ENCODE peak calls at places on chromosome 13, in five cellular contexts. I, U, H, B and E are unnamed samples.

GRCh38 chr13:42814868-42815267 is 33.5 kb downstream of the FAM216B start:
- DNase-seq in I (no peak), U (no peak), H (no peak), B (no peak), E (no peak)

GRCh38 chr13:96075953-96076543 is 13.9 kb upstream of the HS6ST3 start:
- DNase-seq in I (no peak), U (no peak), H (peak; percentile 45), B (no peak), E (no peak)

GRCh38 chr13:113327766-113328391 is 30.8 kb downstream of the LAMP1 start:
- DNase-seq in I (no peak), U (no peak), H (peak; percentile 74), B (no peak), E (no peak)

GRCh38 chr13:98393873-98394272 is 183.0 kb downstream of the STK24 start:
- DNase-seq in I (no peak), U (no peak), H (peak; percentile 13), B (no peak), E (no peak)

GRCh38 chr13:109145631-109146030 is 516.2 kb downstream of the MYO16 start:
- DNase-seq in I (no peak), U (peak; percentile 70), H (peak; percentile 76), B (no peak), E (peak; percentile 7)

GRCh38 chr13:109672545-109672944 is 113.8 kb downstream of the IRS2 start:
- DNase-seq in I (no peak), U (no peak), H (no peak), B (no peak), E (no peak)

GRCh38 chr13:19575230-19575629 is 13.9 kb upstream of the TPTE2 start:
- DNase-seq in I (no peak), U (no peak), H (no peak), B (no peak), E (no peak)

GRCh38 chr13:44837250-44837649 is 152.0 kb downstream of the NUFIP1 start:
- DNase-seq in I (no peak), U (no peak), H (no peak), B (no peak), E (no peak)

GRCh38 chr13:73056054-73056962 is 2.5 kb upstream of the KLF5 start:
- DNase-seq in I (no peak), U (no peak), H (peak; percentile 67), B (no peak), E (no peak)

GRCh38 chr13:70568571-70568970 is 460.3 kb upstream of the KLHL1 start:
- DNase-seq in I (no peak), U (no peak), H (peak; percentile 43), B (no peak), E (no peak)

GRCh38 chr13:72505376-72505775 is 222.1 kb downstream of the MZT1 start:
- DNase-seq in I (no peak), U (no peak), H (no peak), B (no peak), E (no peak)

GRCh38 chr13:39105110-39105509 is 66.9 kb downstream of the NHLRC3 start:
- DNase-seq in I (no peak), U (peak; percentile 13), H (peak; percentile 71), B (no peak), E (peak; percentile 31)

GRCh38 chr13:87669379-87669978 is 1.7 kb upstream of the SLITRK5 start:
- DNase-seq in I (no peak), U (no peak), H (peak; percentile 22), B (no peak), E (no peak)

GRCh38 chr13:75481176-75482069 is 546 bp downstream of the TBC1D4 start:
- DNase-seq in I (peak; percentile 21), U (peak; percentile 7), H (peak; percentile 49), B (peak; percentile 13), E (no peak)

GRCh38 chr13:75161804-75162203 is 320.2 kb downstream of the TBC1D4 start:
- DNase-seq in I (no peak), U (no peak), H (no peak), B (no peak), E (no peak)

GRCh38 chr13:114049026-114049425 is 75.2 kb upstream of the C13orf46 start:
- DNase-seq in I (peak; percentile 63), U (no peak), H (no peak), B (peak; percentile 60), E (no peak)

GRCh38 chr13:109668433-109669233 is 117.8 kb downstream of the IRS2 start:
- DNase-seq in I (no peak), U (no peak), H (no peak), B (no peak), E (no peak)

GRCh38 chr13:44425815-44426078 is 52.1 kb downstream of the SERP2 start:
- DNase-seq in I (no peak), U (no peak), H (peak; percentile 26), B (no peak), E (no peak)

GRCh38 chr13:61536443-61536842 is 120.8 kb upstream of the PCDH20 start:
- DNase-seq in I (no peak), U (no peak), H (no peak), B (no peak), E (no peak)

GRCh38 chr13:59342396-59342795 is 821.3 kb downstream of the DIAPH3 start:
- DNase-seq in I (no peak), U (no peak), H (no peak), B (no peak), E (no peak)